ENCODE peak calls at places on chromosomes 2 and 18, in four cellular contexts. G is SK-N-SH, F is A549, A is HepG2. Z is an unnamed sample.
A peak's percentile ranks its signal among the peaks of the same experiment; 100 is the strongest.

GRCh38 chr2:24048662-24049484 is 668 bp upstream of the FKBP1B start:
- DNase-seq in A (no peak), F (no peak), G (peak; percentile 36), Z (no peak)

GRCh38 chr2:191660575-191660974 is 17.4 kb upstream of the NABP1 start:
- DNase-seq in G (no peak), A (no peak), F (no peak), Z (no peak)

GRCh38 chr2:159807183-159808037 is 9.4 kb upstream of the CD302 start:
- DNase-seq in F (peak; percentile 57), A (peak; percentile 76), G (peak; percentile 69), Z (no peak)

GRCh38 chr2:135279209-135279608 is 227.1 kb downstream of the RAB3GAP1 start:
- DNase-seq in F (no peak), A (no peak), G (no peak), Z (no peak)

GRCh38 chr2:149077861-149078260 is 39.4 kb downstream of the LYPD6B start:
- DNase-seq in F (no peak), G (no peak), A (no peak), Z (no peak)

GRCh38 chr2:1742680-1743395 is 1.5 kb downstream of the PXDN start:
- DNase-seq in A (no peak), F (peak; percentile 67), G (peak; percentile 89), Z (no peak)

GRCh38 chr18:68839701-68840100 is 41.8 kb downstream of the CCDC102B start:
- DNase-seq in F (no peak), G (no peak), A (no peak), Z (no peak)

GRCh38 chr2:61210332-61210981 is 48.5 kb downstream of the C2orf74 start:
- DNase-seq in F (peak; percentile 25), A (peak; percentile 34), G (no peak), Z (no peak)

GRCh38 chr2:200471324-200471848 is 38.5 kb downstream of the KCTD18 start:
- DNase-seq in G (peak; percentile 71), F (peak; percentile 57), A (peak; percentile 32), Z (peak; percentile 93)

GRCh38 chr2:234324151-234324550 is 172.7 kb downstream of the ARL4C start:
- DNase-seq in F (no peak), G (no peak), A (no peak), Z (no peak)

GRCh38 chr2:86020984-86021383 is 84.7 kb downstream of the POLR1A start:
- DNase-seq in F (no peak), G (no peak), A (no peak), Z (no peak)

GRCh38 chr2:144510206-144510991 is 9.5 kb downstream of the ZEB2 start:
- DNase-seq in G (no peak), F (no peak), A (peak; percentile 45), Z (peak; percentile 19)

GRCh38 chr2:101007415-101008345 is 5.6 kb downstream of the RPL31 start:
- DNase-seq in G (no peak), A (no peak), F (no peak), Z (no peak)

GRCh38 chr2:85718006-85718391 is 23.8 kb downstream of the GNLY start:
- DNase-seq in G (peak; percentile 64), F (no peak), A (no peak), Z (no peak)

GRCh38 chr2:234712421-234712935 is 215.6 kb upstream of the ARL4C start:
- DNase-seq in F (no peak), A (no peak), G (no peak), Z (no peak)

GRCh38 chr2:159840620-159841019 is 42.6 kb upstream of the CD302 start:
- DNase-seq in F (no peak), A (no peak), G (no peak), Z (no peak)

GRCh38 chr2:216873573-216873972 is 13.7 kb upstream of the TNP1 start:
- DNase-seq in A (no peak), F (no peak), G (no peak), Z (no peak)

GRCh38 chr2:39728941-39729351 is 50.1 kb downstream of the THUMPD2 start:
- DNase-seq in F (peak; percentile 36), G (peak; percentile 46), A (peak; percentile 58), Z (no peak)

GRCh38 chr2:176187306-176188217 is 906 bp upstream of the HOXD1 start:
- DNase-seq in A (peak; percentile 96), G (peak; percentile 68), F (peak; percentile 6), Z (no peak)

GRCh38 chr18:2907459-2908145 is 60.8 kb downstream of the EMILIN2 start:
- DNase-seq in A (no peak), G (peak; percentile 32), F (no peak), Z (no peak)

GRCh38 chr18:2908166-2908945 is 61.5 kb downstream of the EMILIN2 start:
- DNase-seq in F (no peak), A (no peak), G (no peak), Z (no peak)

GRCh38 chr18:2905802-2906521 is 59.2 kb downstream of the EMILIN2 start:
- DNase-seq in A (peak; percentile 44), G (peak; percentile 82), F (peak; percentile 41), Z (no peak)

GRCh38 chr18:2908946-2909335 is 62.1 kb downstream of the EMILIN2 start:
- DNase-seq in A (no peak), F (no peak), G (no peak), Z (no peak)

DNA sequence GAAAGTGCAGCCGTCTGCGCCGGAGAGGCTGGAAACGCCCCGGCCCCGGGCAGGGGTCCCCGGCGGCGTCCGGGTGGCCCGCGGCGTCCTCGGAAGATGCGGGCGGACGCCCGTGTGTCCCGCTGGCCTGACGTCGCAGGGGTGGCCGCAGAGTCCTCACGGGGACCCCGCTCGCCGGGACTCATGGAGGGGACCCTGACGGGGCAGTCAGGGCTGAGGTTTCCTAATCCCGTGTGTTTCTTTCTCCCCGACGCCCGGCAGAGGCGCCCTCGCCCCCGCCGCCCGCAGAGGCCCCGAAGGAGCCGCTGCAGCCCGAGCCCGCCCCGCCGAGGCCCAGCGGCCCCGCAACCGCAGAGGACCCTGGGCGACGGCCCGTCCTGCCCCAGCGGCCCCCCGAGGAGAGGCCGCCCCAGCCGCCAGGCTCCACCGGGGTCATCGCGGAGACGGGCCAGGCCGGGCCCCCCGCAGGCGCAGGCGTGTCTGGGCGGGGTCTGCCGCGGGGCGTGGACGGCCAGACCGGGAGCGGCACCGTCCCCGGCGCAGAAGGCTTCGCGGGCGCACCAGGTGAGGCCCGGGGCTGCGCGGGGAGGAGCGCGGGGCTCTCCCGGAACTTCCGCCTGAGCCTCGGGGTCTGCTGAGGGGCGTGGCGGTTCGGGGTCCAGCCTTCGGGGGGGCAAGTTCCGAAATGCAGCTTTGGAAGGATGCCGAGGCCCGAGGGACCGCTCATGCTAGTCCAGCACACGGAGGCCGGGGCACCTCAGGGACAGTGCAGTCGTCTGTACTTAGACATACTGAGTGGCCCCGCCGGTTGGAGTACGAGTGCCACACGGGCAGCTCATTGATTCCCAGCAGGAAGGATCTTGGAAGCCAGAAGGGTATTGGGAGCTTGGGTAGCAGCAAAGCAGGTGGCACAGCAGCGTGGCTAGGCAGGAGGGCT is 60.0 kb downstream of the EMILIN2 start:
- DNase-seq in F (peak; percentile 74), A (peak; percentile 12), G (peak; percentile 87), Z (no peak)
- TF ChIP-seq PBX3 in F (no peak), A (no peak), G (no peak), Z (no peak)

GRCh38 chr2:26561918-26562810 is 79.0 kb downstream of the CIB4 start:
- DNase-seq in F (peak; percentile 92), A (peak; percentile 61), G (peak; percentile 99), Z (no peak)

GRCh38 chr2:26564121-26564520 is 77.0 kb downstream of the CIB4 start:
- DNase-seq in A (no peak), G (no peak), F (no peak), Z (no peak)

GRCh38 chr2:26563686-26564085 is 77.5 kb downstream of the CIB4 start:
- DNase-seq in A (no peak), F (no peak), G (no peak), Z (no peak)

GRCh38 chr2:26561376-26561775 is 79.8 kb downstream of the CIB4 start:
- DNase-seq in A (no peak), F (no peak), G (no peak), Z (no peak)

GRCh38 chr2:26562811-26563645 is 78.1 kb downstream of the CIB4 start:
- DNase-seq in F (peak; percentile 35), A (no peak), G (no peak), Z (no peak)
- TF ChIP-seq PBX3 in F (no peak), A (no peak), G (no peak), Z (no peak)

DNA sequence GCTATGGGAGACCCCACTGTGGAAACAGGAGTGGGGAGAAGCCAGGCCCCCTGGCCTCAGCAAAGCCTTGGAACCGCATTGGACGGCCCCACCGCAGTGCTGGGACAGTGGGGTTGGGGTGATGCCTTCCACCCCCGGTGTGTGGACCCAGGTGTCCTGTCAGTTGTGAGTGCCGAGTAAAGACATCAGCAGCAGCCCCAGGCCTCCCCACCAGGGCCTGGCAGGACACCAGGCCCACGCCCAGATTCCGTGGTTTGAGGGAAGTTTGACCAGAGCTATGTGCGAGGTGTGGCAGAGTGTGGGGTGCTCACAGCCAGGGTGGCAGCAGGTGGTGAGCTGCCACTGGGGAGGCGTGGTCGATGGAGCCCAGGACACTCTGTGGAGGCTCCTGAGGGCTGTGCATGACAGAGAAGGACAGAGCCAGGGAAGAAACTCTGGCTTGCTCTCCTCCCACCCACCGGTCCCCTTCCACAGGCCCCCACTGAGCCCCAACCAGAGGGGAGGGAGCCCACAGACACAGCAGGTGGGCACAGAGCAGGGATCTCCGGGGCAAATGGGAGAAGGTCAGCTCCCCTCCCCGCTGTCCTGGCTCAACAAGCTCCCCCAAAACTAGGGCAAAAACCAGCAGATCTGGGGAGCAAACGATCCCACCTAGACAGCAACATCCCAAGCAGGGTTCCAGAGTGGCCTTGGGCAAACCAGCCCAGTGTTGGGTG is 69.1 kb downstream of the TWIST2 start:
- DNase-seq in F (no peak), A (no peak), G (no peak), Z (no peak)
- TF ChIP-seq PBX3 in F (no peak), A (no peak), G (no peak), Z (no peak)

DNA sequence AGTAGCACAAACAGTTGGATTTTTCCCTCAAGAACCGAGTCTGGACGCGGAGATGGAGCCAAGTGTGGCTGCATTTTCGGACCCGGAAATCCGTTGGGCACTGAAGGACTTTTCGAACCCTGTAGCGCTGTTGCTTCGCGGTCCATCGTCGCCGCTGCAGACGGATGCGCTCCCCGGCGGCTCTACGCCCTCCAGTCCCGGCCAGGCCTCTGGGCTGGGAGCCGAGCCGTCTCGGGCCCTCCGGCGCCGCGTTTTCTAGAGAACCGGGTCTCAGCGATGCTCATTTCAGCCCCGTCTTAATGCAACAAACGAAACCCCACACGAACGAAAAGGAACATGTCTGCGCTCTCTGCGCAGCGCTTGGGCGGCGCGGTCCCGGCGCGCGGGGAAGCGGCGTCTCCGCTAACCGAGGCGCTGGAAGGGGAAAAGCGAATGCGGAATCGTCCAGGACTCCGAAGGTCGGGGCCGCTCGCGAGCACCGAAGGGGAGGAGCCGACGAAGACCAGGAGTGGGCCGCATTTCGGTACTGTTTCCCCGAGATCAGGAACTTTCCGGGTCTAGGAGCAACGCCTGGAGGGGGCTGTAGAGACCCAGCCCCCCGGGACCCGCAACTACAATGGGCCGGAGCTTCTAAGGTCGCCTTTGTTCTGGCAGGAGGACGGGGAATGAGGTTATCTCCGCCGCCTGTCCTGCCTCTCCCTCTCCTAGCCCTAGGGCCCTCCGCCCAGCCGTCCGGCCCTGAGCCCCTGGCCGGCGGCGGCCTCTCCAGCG is 3.2 kb downstream of the EMX1 start:
- DNase-seq in F (no peak), A (no peak), G (peak; percentile 76), Z (no peak)
- TF ChIP-seq PBX3 in F (no peak), A (no peak), G (no peak), Z (no peak)

DNA sequence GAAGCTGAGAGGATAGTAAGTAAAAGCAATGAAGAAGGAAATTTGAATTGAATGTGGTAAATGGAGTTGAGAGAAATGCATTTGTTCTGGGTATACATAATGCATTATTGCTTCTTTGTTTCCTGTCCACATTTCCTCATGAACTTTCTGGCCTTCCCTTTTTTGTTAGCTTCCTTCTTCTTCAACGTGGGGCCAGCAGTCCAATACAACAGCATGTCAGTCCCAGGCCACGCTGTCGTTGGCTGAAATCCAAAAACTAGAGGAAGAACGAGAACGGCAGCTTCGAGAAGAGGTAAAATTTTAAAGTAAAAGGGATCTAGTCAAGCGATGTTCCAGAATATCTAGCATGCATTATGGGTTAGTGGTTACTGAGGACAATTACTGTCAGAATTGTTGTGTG is 30.4 kb upstream of the SNORC start:
- DNase-seq in A (no peak), F (no peak), G (no peak), Z (no peak)
- TF ChIP-seq PBX3 in A (no peak), F (no peak), G (no peak), Z (no peak)